ENCODE peak calls at places on chromosome 14, in five cellular contexts. K is esophagus squamous epithelium, Q is iPS-NIHi11, G is activated T-cell treated with anti-CD3 and anti-CD28 coated beads for 1 hour, F is C1 segment of cervical spinal cord. D is an unnamed sample.

GRCh38 chr14:83197271-83197670 is 1663.6 kb upstream of the SEL1L start:
- DNase-seq in K (no peak), Q (no peak), G (no peak), F (no peak), D (peak; percentile 35)

GRCh38 chr14:69672372-69672771 is 61.0 kb downstream of the SUSD6 start:
- DNase-seq in K (no peak), Q (no peak), G (no peak), F (no peak), D (no peak)

GRCh38 chr14:69631509-69631908 is 20.1 kb downstream of the SUSD6 start:
- DNase-seq in K (no peak), Q (no peak), G (no peak), F (no peak), D (no peak)

GRCh38 chr14:64117671-64118402 is 176.3 kb downstream of the ESR2 start:
- DNase-seq in K (no peak), Q (no peak), G (no peak), F (no peak), D (no peak)

GRCh38 chr14:36069535-36069900 is 107.0 kb downstream of the PTCSC3 start:
- DNase-seq in K (no peak), Q (peak; percentile 80), G (no peak), F (peak; percentile 38), D (peak; percentile 70)

GRCh38 chr14:76829016-76829365 is 2.8 kb downstream of the LRRC74A start:
- DNase-seq in K (no peak), Q (no peak), G (no peak), F (no peak), D (no peak)

GRCh38 chr14:102659797-102660196 is 67.3 kb downstream of the RCOR1 start:
- DNase-seq in K (no peak), Q (no peak), G (no peak), F (no peak), D (no peak)

GRCh38 chr14:60090864-60091519 is 731 bp upstream of the PCNX4 start:
- DNase-seq in K (peak; percentile 5), Q (peak; percentile 38), G (peak; percentile 6), F (no peak), D (peak; percentile 86)

GRCh38 chr14:57179273-57179672 is 89.4 kb downstream of the EXOC5 start:
- DNase-seq in K (no peak), Q (no peak), G (no peak), F (no peak), D (no peak)

GRCh38 chr14:101950516-101951215 is 13.7 kb upstream of the DYNC1H1 start:
- DNase-seq in K (no peak), Q (no peak), G (no peak), F (no peak), D (no peak)

GRCh38 chr14:42421377-42422078 is 814.9 kb downstream of the LRFN5 start:
- DNase-seq in K (no peak), Q (no peak), G (no peak), F (no peak), D (no peak)

GRCh38 chr14:99872786-99873440 is 79.7 kb downstream of the EML1 start:
- DNase-seq in K (no peak), Q (peak; percentile 45), G (no peak), F (no peak), D (no peak)

GRCh38 chr14:76844223-76844622 is 18.0 kb downstream of the LRRC74A start:
- DNase-seq in K (no peak), Q (no peak), G (peak; percentile 36), F (no peak), D (peak; percentile 40)

GRCh38 chr14:101733211-101733610 is 28.3 kb upstream of the PPP2R5C start:
- DNase-seq in K (no peak), Q (no peak), G (no peak), F (no peak), D (no peak)

GRCh38 chr14:39621223-39621622 is 189.0 kb upstream of the FBXO33 start:
- DNase-seq in K (no peak), Q (no peak), G (no peak), F (no peak), D (no peak)

GRCh38 chr14:85529803-85530574 is at the start of gene FLRT2:
- DNase-seq in K (no peak), Q (peak; percentile 41), G (no peak), F (no peak), D (peak; percentile 81)

GRCh38 chr14:78345346-78345745 is 175.2 kb downstream of the NRXN3 start:
- DNase-seq in K (no peak), Q (no peak), G (no peak), F (no peak), D (no peak)

GRCh38 chr14:68794856-68795601 is 2.2 kb upstream of the ZFP36L1 start:
- DNase-seq in K (no peak), Q (peak; percentile 51), G (no peak), F (no peak), D (peak; percentile 86)

D was measured in left kidney.